ENCODE peak calls at places on chromosomes 6 and 20, in six cellular contexts. E, Y, W, K, V and H are unnamed samples.
A peak's percentile ranks its signal among the peaks of the same experiment; 100 is the strongest.

GRCh38 chr6:49787176-49787575 is at the start of gene PGK2:
- DNase-seq in K (peak; percentile 33), W (no peak), E (peak; percentile 93), Y (peak; percentile 57), V (no peak), H (no peak)

GRCh38 chr6:24951831-24952299 is 16.1 kb upstream of the RIPOR2 start:
- DNase-seq in Y (no peak), E (no peak), V (no peak), W (no peak), K (no peak), H (no peak)

GRCh38 chr6:74420221-74420620 is 724.2 kb downstream of the CD109 start:
- DNase-seq in K (no peak), W (no peak), V (no peak), E (no peak), Y (no peak), H (no peak)

GRCh38 chr20:12180107-12180661 is 262.5 kb downstream of the BTBD3 start:
- DNase-seq in Y (no peak), W (no peak), V (no peak), E (no peak), K (no peak), H (no peak)

GRCh38 chr6:69795469-69796080 is 1.2 kb downstream of the LMBRD1 start:
- DNase-seq in W (no peak), V (no peak), E (no peak), Y (peak; percentile 11), K (no peak), H (no peak)

GRCh38 chr20:53411129-53411528 is 182.5 kb downstream of the ZNF217 start:
- DNase-seq in W (no peak), E (no peak), V (no peak), Y (no peak), K (no peak), H (no peak)

GRCh38 chr6:37204014-37204751 is 34.2 kb downstream of the PIM1 start:
- DNase-seq in Y (no peak), K (peak; percentile 68), W (no peak), E (no peak), V (peak; percentile 47), H (peak; percentile 87)

GRCh38 chr20:63496404-63497120 is 2.3 kb downstream of the EEF1A2 start:
- DNase-seq in K (no peak), Y (no peak), W (peak; percentile 63), E (peak; percentile 35), V (no peak), H (no peak)

GRCh38 chr6:110682460-110682853 is 132.8 kb downstream of the CDK19 start:
- DNase-seq in V (peak; percentile 81), E (peak; percentile 41), K (peak; percentile 78), Y (peak; percentile 66), W (no peak), H (peak; percentile 90)

GRCh38 chr6:100461273-100461919 is 3.3 kb downstream of the SIM1 start:
- DNase-seq in W (no peak), K (no peak), Y (no peak), V (no peak), E (peak; percentile 69), H (no peak)

GRCh38 chr6:16184129-16184528 is 54.3 kb upstream of the GMPR start:
- DNase-seq in W (no peak), K (peak; percentile 71), Y (peak; percentile 55), V (peak; percentile 7), E (peak; percentile 68), H (peak; percentile 42)

GRCh38 chr20:64155258-64156135 is 8.8 kb upstream of the MYT1 start:
- DNase-seq in E (no peak), Y (no peak), K (no peak), W (peak; percentile 54), V (no peak), H (no peak)

GRCh38 chr20:57244221-57244585 is 22.2 kb downstream of the BMP7 start:
- DNase-seq in E (no peak), V (no peak), Y (no peak), K (no peak), W (no peak), H (no peak)

GRCh38 chr6:125277838-125278237 is 23.9 kb downstream of the HDDC2 start:
- DNase-seq in Y (no peak), W (no peak), V (no peak), K (peak; percentile 12), E (no peak), H (no peak)

GRCh38 chr6:119436583-119436982 is 87.0 kb upstream of the MAN1A1 start:
- DNase-seq in K (no peak), V (no peak), W (no peak), Y (peak; percentile 63), E (no peak), H (no peak)

GRCh38 chr6:119431799-119432198 is 82.2 kb upstream of the MAN1A1 start:
- DNase-seq in K (no peak), V (no peak), E (no peak), W (no peak), Y (no peak), H (no peak)

GRCh38 chr6:119426619-119427018 is 77.1 kb upstream of the MAN1A1 start:
- DNase-seq in E (no peak), K (peak; percentile 5), V (no peak), W (no peak), Y (no peak), H (no peak)

GRCh38 chr6:119428647-119429046 is 79.1 kb upstream of the MAN1A1 start:
- DNase-seq in Y (peak; percentile 14), W (no peak), E (no peak), K (no peak), V (no peak), H (no peak)

DNA sequence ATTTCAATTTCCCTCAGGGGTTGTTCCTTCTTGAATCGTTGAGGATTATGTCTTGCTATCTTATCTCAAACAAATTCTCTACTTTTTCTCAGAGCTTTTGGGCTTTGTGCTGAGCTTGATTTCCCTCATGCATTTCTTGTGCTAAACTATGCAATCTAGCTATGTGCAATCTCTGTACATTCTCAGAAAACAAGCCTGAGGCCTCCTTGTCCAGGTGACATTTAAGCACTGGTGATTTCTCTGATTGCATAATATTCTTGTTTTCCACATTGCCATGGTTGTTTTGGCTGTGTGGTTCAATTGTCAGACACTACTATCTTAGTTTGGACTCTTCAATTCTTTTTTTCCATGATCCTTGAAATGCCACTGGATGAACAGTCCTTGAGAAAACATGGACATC is 81.3 kb upstream of the MAN1A1 start:
- DNase-seq in K (no peak), E (no peak), W (no peak), V (no peak), Y (no peak), H (no peak)
- H3K9ac ChIP-seq in K (no peak overlapping the region), E (no peak overlapping the region), W (no peak overlapping the region), V (no peak overlapping the region), Y (no peak overlapping the region), H (no peak overlapping the region)

GRCh38 chr20:59985864-59986263 is 27.6 kb downstream of the CDH26 start:
- DNase-seq in Y (peak; percentile 18), W (no peak), V (no peak), K (peak; percentile 38), E (no peak), H (no peak)
- TF ChIP-seq CTCF in Y (peak; percentile 47), W (no peak), V (no peak), K (peak; percentile 62), E (peak; percentile 56), H (no peak)

DNA sequence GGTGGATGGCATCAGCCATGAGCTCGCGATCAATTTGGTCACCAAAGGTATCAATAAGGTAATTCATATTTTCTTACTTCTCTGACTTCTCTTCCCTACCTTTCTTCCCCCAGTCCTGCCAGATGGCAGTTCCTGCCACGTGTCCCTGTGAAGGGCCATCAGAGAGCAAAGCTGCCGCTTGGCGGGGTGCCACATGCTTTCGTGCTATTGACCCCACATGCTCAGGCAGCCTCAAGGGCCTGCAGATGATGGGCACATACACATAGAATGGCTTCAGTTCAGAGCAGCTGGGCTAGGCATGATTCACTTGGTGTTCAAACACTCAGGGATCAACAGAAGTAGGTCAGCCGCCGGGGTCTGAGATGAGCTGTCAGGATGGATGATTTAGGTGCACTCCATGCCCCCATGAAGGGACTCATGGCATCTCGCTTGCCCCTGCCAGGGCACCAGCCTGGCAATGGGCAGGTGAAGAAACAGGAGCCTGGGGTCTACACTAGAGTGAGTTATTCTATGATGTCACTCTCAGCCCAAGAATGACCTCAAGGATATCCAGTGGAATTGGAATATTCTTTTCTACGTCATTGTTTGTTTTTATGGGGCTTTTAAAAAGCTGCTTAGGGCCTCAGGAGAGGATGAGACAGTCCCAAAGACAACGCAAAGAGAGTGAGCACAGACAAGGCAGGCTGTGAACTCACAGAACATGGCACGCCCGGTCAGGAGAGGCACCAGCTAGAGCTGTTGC is 25.5 kb downstream of the BANF2 start:
- DNase-seq in Y (no peak), W (no peak), E (no peak), K (no peak), V (no peak), H (no peak)
- H3K9ac ChIP-seq in Y (no peak overlapping the region), W (no peak overlapping the region), E (no peak overlapping the region), K (no peak overlapping the region), V (no peak overlapping the region), H (no peak overlapping the region)

GRCh38 chr6:158939255-158940170 is 60.5 kb downstream of the RSPH3 start:
- DNase-seq in K (no peak), E (peak; percentile 75), W (no peak), V (no peak), Y (no peak), H (peak; percentile 44)
- TF ChIP-seq CTCF in K (no peak), E (no peak), W (no peak), V (no peak), Y (no peak), H (no peak)

DNA sequence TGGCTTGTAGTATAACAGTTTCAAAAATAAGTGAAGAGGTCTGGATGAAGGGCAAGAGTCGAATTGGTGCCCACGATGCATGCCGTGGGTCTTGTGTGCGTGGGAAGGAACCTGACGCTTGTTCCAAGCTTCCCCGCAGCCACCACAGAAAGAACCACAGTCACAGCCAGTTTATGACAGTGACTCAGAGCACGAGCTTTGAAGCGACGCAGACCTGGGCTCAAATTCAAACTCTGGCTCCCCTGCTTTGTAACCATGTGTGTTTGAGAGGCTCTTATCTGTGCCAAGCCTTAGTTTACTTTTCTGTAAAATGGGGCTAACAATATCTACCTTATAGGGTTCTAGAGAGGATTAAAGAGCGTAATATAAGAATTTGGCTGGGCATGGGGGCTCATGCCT is 65.5 kb downstream of the SYNJ2 start:
- DNase-seq in Y (no peak), W (peak; percentile 29), E (no peak), V (peak; percentile 59), K (peak; percentile 58), H (no peak)
- H3K9ac ChIP-seq in Y (no peak overlapping the region), W (no peak overlapping the region), E (no peak overlapping the region), V (no peak overlapping the region), K (no peak overlapping the region), H (no peak overlapping the region)